ENCODE peak calls at places on chromosome 10, in six cellular contexts. A, Q, M, B, D and I are unnamed samples.

GRCh38 chr10:98474628-98475027 is 27.9 kb upstream of the HPS1 start:
- DNase-seq in B (no peak), A (no peak), Q (no peak), D (no peak), M (no peak), I (no peak)

GRCh38 chr10:108461976-108462375 is 1297.5 kb upstream of the SORCS1 start:
- DNase-seq in B (no peak), Q (no peak), D (no peak), A (no peak), M (no peak), I (no peak)

GRCh38 chr10:9305018-9305655 is 1250.6 kb downstream of the GATA3 start:
- DNase-seq in B (peak), M (no peak), A (peak), D (peak), Q (no peak), I (no peak)

GRCh38 chr10:79248341-79248931 is 98.8 kb upstream of the PPIF start:
- DNase-seq in B (no peak), Q (no peak), M (peak), A (no peak), D (peak), I (no peak)

GRCh38 chr10:63522129-63522687 is 1.0 kb downstream of the REEP3 start:
- DNase-seq in D (peak), M (no peak), B (no peak), A (peak), Q (peak), I (no peak)

GRCh38 chr10:28429573-28430216 is 103.2 kb upstream of the WAC start:
- DNase-seq in D (no peak), B (no peak), M (no peak), Q (no peak), A (peak), I (peak)

GRCh38 chr10:12710594-12711343 is 290.7 kb downstream of the CCDC3 start:
- DNase-seq in M (peak), D (peak), B (peak), A (peak), Q (peak), I (peak)

GRCh38 chr10:58412502-58412961 is 27.3 kb downstream of the TFAM start:
- DNase-seq in Q (no peak), D (no peak), M (no peak), B (peak), A (peak), I (peak)

GRCh38 chr10:102660891-102661613 is 16.8 kb downstream of the TRIM8 start:
- DNase-seq in M (no peak), Q (no peak), A (no peak), B (peak), D (peak), I (no peak)

GRCh38 chr10:21292763-21293517 is 232.5 kb downstream of the SKIDA1 start:
- DNase-seq in M (peak), B (peak), D (no peak), Q (no peak), A (peak), I (peak)

GRCh38 chr10:43068781-43069515 is 7.9 kb upstream of the RET start:
- DNase-seq in A (no peak), Q (no peak), B (no peak), M (no peak), D (no peak), I (no peak)